ENCODE peak calls at places on chromosomes 3 and 15, in five cellular contexts. N, R, D, Z and E are unnamed samples.

GRCh38 chr3:135862361-135862760 is 103.2 kb upstream of the PPP2R3A start:
- DNase-seq in D (no peak), Z (no peak), N (no peak), R (no peak), E (no peak)

GRCh38 chr3:180932819-180933218 is 20.3 kb downstream of the FXR1 start:
- DNase-seq in D (no peak), Z (no peak), R (no peak), N (no peak), E (no peak)

GRCh38 chr3:41159581-41160189 is 39.6 kb upstream of the CTNNB1 start:
- DNase-seq in Z (no peak), D (peak; percentile 86), R (no peak), N (no peak), E (no peak)

GRCh38 chr3:189842681-189843602 is 211.8 kb downstream of the TP63 start:
- DNase-seq in R (no peak), N (no peak), Z (no peak), D (peak; percentile 51), E (no peak)

GRCh38 chr3:27253831-27254230 is 115.4 kb downstream of the NEK10 start:
- DNase-seq in N (peak; percentile 26), D (peak; percentile 61), R (no peak), Z (peak; percentile 17), E (no peak)

GRCh38 chr3:141945726-141946125 is 69.3 kb downstream of the ATP1B3 start:
- DNase-seq in R (no peak), D (no peak), Z (no peak), N (no peak), E (no peak)

GRCh38 chr15:57570994-57571393 is 20.7 kb upstream of the MYZAP start:
- DNase-seq in D (peak; percentile 94), Z (no peak), N (no peak), R (no peak), E (no peak)

GRCh38 chr3:164390046-164390445 is 688.2 kb downstream of the SI start:
- DNase-seq in Z (no peak), D (no peak), R (no peak), N (no peak), E (no peak)

GRCh38 chr15:40323953-40324937 is 753 bp downstream of the INAFM2 start:
- DNase-seq in D (no peak), N (no peak), Z (peak; percentile 31), R (peak; percentile 52), E (no peak)

GRCh38 chr3:182725372-182726251 is 67.7 kb upstream of the ATP11B start:
- DNase-seq in D (no peak), R (no peak), N (peak; percentile 62), Z (no peak), E (no peak)

GRCh38 chr3:64932666-64933342 is 245.0 kb upstream of the ADAMTS9 start:
- DNase-seq in R (no peak), D (peak; percentile 79), N (no peak), Z (no peak), E (no peak)

GRCh38 chr15:34206016-34206415 is 3.9 kb downstream of the KATNBL1 start:
- DNase-seq in N (no peak), R (no peak), D (peak; percentile 69), Z (no peak), E (no peak)

GRCh38 chr15:45121706-45122417 is 7.7 kb downstream of the DUOXA2 start:
- DNase-seq in D (peak; percentile 93), R (no peak), Z (no peak), N (no peak), E (peak; percentile 67)

GRCh38 chr15:40100133-40100946 is 8.3 kb downstream of the BMF start:
- DNase-seq in N (no peak), R (no peak), Z (no peak), D (no peak), E (no peak)

GRCh38 chr15:91289324-91289723 is 189.3 kb downstream of the SV2B start:
- DNase-seq in N (no peak), D (no peak), R (no peak), Z (no peak), E (peak; percentile 50)

GRCh38 chr3:125079675-125080045 is 23.9 kb upstream of the HEG1 start:
- DNase-seq in Z (no peak), N (no peak), D (peak; percentile 73), R (no peak), E (no peak)

GRCh38 chr3:193176690-193177089 is 64.3 kb upstream of the PLAAT1 start:
- DNase-seq in Z (no peak), R (no peak), D (no peak), N (no peak), E (no peak)

GRCh38 chr3:38519000-38519399 is 22.9 kb downstream of the EXOG start:
- DNase-seq in Z (no peak), N (no peak), D (peak; percentile 55), R (no peak), E (no peak)

GRCh38 chr15:36769110-36769509 is 189.7 kb downstream of the CDIN1 start:
- DNase-seq in N (no peak), D (no peak), Z (no peak), R (no peak), E (no peak)

GRCh38 chr15:67039349-67040075 is 25.9 kb upstream of the SMAD3 start:
- DNase-seq in Z (no peak), N (no peak), D (peak; percentile 95), R (no peak), E (no peak)

GRCh38 chr3:30259730-30260129 is 346.7 kb upstream of the TGFBR2 start:
- DNase-seq in Z (no peak), R (no peak), D (no peak), N (no peak), E (no peak)

GRCh38 chr15:67928666-67929065 is 88.8 kb upstream of the RNU6-1 start:
- DNase-seq in Z (no peak), R (no peak), N (no peak), D (no peak), E (no peak)

GRCh38 chr15:41780266-41780665 is 6.0 kb downstream of the MAPKBP1 start:
- DNase-seq in D (no peak), R (no peak), N (no peak), Z (no peak), E (no peak)

GRCh38 chr3:242986-243706 is 46.6 kb downstream of the CHL1 start:
- DNase-seq in Z (no peak), N (no peak), R (no peak), D (peak; percentile 64), E (no peak)

GRCh38 chr15:58873267-58873666 is 60.2 kb downstream of the SLTM start:
- DNase-seq in D (peak; percentile 11), Z (no peak), R (no peak), N (no peak), E (peak; percentile 60)

GRCh38 chr15:89971592-89971997 is 29.5 kb upstream of the ZNF710 start:
- DNase-seq in N (peak; percentile 66), R (peak; percentile 42), Z (peak; percentile 45), D (peak; percentile 53), E (no peak)

GRCh38 chr15:73727330-73728018 is 25.7 kb downstream of the INSYN1 start:
- DNase-seq in N (no peak), D (peak; percentile 68), Z (no peak), R (no peak), E (no peak)

GRCh38 chr3:71309886-71310285 is 273.6 kb downstream of the FOXP1 start:
- DNase-seq in R (no peak), N (no peak), Z (no peak), D (peak; percentile 30), E (no peak)

GRCh38 chr3:71309342-71309741 is 274.2 kb downstream of the FOXP1 start:
- DNase-seq in N (no peak), R (no peak), Z (no peak), D (peak; percentile 77), E (no peak)

GRCh38 chr3:71312461-71312860 is 271.1 kb downstream of the FOXP1 start:
- DNase-seq in Z (no peak), N (no peak), R (no peak), D (no peak), E (no peak)

GRCh38 chr3:71311320-71312046 is 272.0 kb downstream of the FOXP1 start:
- DNase-seq in Z (no peak), R (no peak), D (peak; percentile 41), N (no peak), E (no peak)

DNA sequence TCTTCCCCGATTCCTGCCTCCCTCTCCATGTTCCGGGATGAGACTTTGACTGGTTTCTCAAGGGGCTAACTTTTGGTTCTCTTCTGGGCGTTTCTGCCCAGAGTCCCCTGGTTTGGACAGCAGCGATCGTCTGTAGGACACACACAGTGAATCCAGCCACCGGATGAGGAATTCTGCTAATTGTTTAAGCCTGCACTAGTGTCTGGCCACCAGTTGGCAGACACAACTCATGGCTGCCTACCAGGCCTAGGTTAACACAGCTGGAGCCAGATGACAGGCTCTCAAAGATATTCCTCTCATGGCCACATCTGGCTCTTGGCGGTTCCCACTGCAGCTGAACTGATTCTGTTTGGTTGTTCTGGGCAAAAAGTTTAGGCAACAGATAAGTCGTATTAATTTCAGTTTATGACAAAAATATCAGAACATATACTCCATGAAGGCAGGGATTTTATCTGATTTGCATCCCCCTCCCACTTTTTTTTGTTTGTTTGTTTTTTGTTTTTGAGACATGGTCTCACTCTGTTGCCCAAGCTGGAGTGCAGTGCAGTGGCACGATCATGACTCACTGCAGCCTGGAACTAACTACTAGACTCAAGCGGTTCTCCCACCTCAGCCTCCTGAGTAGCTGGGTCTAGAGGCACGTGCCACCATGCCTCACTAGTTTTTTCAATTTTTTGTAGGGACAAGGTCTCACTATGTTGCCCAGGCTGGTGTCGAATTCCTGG is 272.8 kb downstream of the FOXP1 start:
- DNase-seq in R (peak; percentile 44), D (no peak), Z (no peak), N (no peak), E (no peak)
- TF ChIP-seq CTCF in R (no peak), D (no peak), Z (no peak), N (no peak), E (no peak)

GRCh38 chr3:42229942-42230688 is 35.9 kb downstream of the CCK start:
- DNase-seq in N (no peak), D (peak; percentile 49), Z (no peak), R (no peak), E (no peak)
- TF ChIP-seq CTCF in N (no peak), D (peak; percentile 62), Z (peak; percentile 29), R (no peak), E (peak; percentile 25)

DNA sequence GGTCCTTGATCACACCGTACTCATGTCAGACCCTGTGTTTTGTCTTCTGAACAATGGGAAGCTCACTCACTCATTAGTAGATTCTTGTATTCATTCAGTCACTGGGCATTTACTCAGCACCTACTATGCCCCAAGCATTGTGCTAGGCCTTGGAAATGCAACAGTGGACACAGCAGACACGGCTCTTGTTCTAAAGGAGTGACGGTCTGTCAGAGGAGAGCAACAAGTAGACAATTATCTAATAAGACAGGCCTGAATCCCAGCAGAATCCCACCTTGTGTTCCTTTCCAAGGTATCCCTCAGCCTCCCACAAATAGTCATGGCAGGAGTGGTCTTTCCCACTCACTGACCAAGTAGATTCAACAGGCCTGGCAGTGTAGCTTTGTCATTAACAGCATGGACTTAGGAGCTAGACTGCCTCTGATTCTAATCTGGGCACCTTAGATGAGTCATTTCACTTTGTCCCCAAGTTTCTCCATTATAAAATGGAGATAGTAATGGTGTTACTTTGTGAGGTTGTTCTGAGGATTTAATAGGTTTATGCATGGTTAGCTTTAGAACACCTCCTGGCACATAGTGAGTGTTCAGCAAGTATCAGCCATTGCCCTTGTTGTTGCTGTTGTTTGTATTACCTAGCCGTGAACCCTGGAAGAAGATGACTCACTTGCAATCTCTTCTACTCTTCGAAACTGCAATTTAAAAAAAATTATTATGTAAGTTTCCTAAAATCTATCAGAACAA is 69.1 kb downstream of the SSUH2 start:
- DNase-seq in R (no peak), D (peak; percentile 22), Z (no peak), N (no peak), E (no peak)
- TF ChIP-seq CTCF in R (no peak), D (no peak), Z (no peak), N (no peak), E (no peak)

GRCh38 chr3:106022913-106023312 is 154.1 kb upstream of the CBLB start:
- DNase-seq in R (no peak), Z (no peak), N (no peak), D (peak; percentile 94), E (no peak)
- TF ChIP-seq CTCF in R (no peak), Z (no peak), N (no peak), D (no peak), E (no peak)